ENCODE peak calls at places on chromosomes 2 and 18, in four cellular contexts. L is ovary, X is K562, R is RWPE1. U is an unnamed sample.

GRCh38 chr2:222842517-222843174 is 18.2 kb upstream of the ACSL3 start:
- DNase-seq in L (no peak), X (no peak), R (no peak), U (peak)

GRCh38 chr2:233267516-233268245 is 16.2 kb downstream of the ATG16L1 start:
- DNase-seq in L (no peak), X (no peak), R (no peak), U (no peak)

GRCh38 chr2:52668752-52669151 is 1098.9 kb upstream of the CHAC2 start:
- DNase-seq in L (no peak), X (no peak), R (no peak), U (no peak)

GRCh38 chr2:230933521-230934180 is 8.6 kb upstream of the GPR55 start:
- DNase-seq in L (no peak), X (no peak), R (no peak), U (no peak)

GRCh38 chr2:16425462-16426336 is 239.9 kb downstream of the CYRIA start:
- DNase-seq in L (no peak), X (no peak), R (peak), U (no peak)

GRCh38 chr2:237982039-237982725 is 15.4 kb downstream of the UBE2F start:
- DNase-seq in L (no peak), X (no peak), R (no peak), U (no peak)

GRCh38 chr2:19673213-19673791 is 228.5 kb downstream of the TTC32 start:
- DNase-seq in L (no peak), X (no peak), R (no peak), U (peak)

GRCh38 chr2:62631160-62632085 is 74.1 kb upstream of the EHBP1 start:
- DNase-seq in L (no peak), X (no peak), R (no peak), U (no peak)

GRCh38 chr2:16257001-16257724 is 316.8 kb downstream of the MYCN start:
- DNase-seq in L (no peak), X (no peak), R (no peak), U (no peak)

GRCh38 chr2:25079050-25079635 is 37.3 kb downstream of the EFR3B start:
- DNase-seq in L (no peak), X (no peak), R (no peak), U (no peak)

GRCh38 chr18:6543330-6543908 is 128.7 kb upstream of the L3MBTL4 start:
- DNase-seq in L (no peak), X (peak), R (peak), U (peak)

GRCh38 chr2:74834806-74835755 is 1.2 kb downstream of the HK2 start:
- DNase-seq in L (peak), X (peak), R (peak), U (peak)

GRCh38 chr2:3683748-3684454 is 19.5 kb upstream of the DCDC2C start:
- DNase-seq in L (no peak), X (no peak), R (no peak), U (peak)

GRCh38 chr2:101328474-101329007 is 20.0 kb upstream of the RNF149 start:
- DNase-seq in L (no peak), X (no peak), R (peak), U (peak)

GRCh38 chr2:74006424-74006823 is 21.7 kb downstream of the TET3 start:
- DNase-seq in L (peak), X (no peak), R (no peak), U (no peak)

GRCh38 chr2:233460726-233461431 is 105.7 kb downstream of the USP40 start:
- DNase-seq in L (no peak), X (no peak), R (no peak), U (no peak)

GRCh38 chr18:78896111-78896510 is 83.5 kb upstream of the SALL3 start:
- DNase-seq in L (no peak), X (no peak), R (no peak), U (no peak)

GRCh38 chr2:227862227-227862740 is 9.1 kb upstream of the DAW1 start:
- DNase-seq in L (no peak), X (peak), R (peak), U (peak)

GRCh38 chr18:7743256-7743655 is 176.1 kb downstream of the PTPRM start:
- DNase-seq in L (no peak), X (no peak), R (no peak), U (peak)

GRCh38 chr2:186443851-186444250 is 42.2 kb upstream of the ZC3H15 start:
- DNase-seq in L (no peak), X (no peak), R (no peak), U (no peak)

GRCh38 chr2:12202702-12203101 is 456.3 kb downstream of the LPIN1 start:
- DNase-seq in L (peak), X (no peak), R (no peak), U (no peak)

GRCh38 chr2:74373189-74373588 is 6.9 kb downstream of the DCTN1 start:
- DNase-seq in L (no peak), X (peak), R (no peak), U (peak)

GRCh38 chr2:109457366-109457765 is 156.4 kb downstream of the SEPTIN10 start:
- DNase-seq in L (no peak), X (no peak), R (no peak), U (peak)

GRCh38 chr2:120978359-120979050 is 242.8 kb downstream of the GLI2 start:
- DNase-seq in L (peak), X (no peak), R (peak), U (peak)

GRCh38 chr2:98773169-98773568 is 42.2 kb upstream of the MGAT4A start:
- DNase-seq in L (no peak), X (no peak), R (no peak), U (no peak)

GRCh38 chr2:181120625-181121024 is 140.2 kb downstream of the UBE2E3 start:
- DNase-seq in L (no peak), X (no peak), R (no peak), U (peak)

GRCh38 chr2:239146741-239147181 is 254.1 kb downstream of the HDAC4 start:
- DNase-seq in L (peak), X (no peak), R (no peak), U (no peak)

GRCh38 chr2:3959372-3959771 is 256.0 kb downstream of the DCDC2C start:
- DNase-seq in L (no peak), X (peak), R (peak), U (peak)

GRCh38 chr2:176093145-176093888 is 796 bp downstream of the HOXD13 start:
- DNase-seq in L (no peak), X (no peak), R (no peak), U (no peak)

GRCh38 chr2:216942016-216942415 is 82.2 kb upstream of the TNP1 start:
- DNase-seq in L (no peak), X (no peak), R (no peak), U (no peak)

GRCh38 chr2:239156516-239157265 is 244.1 kb downstream of the HDAC4 start:
- DNase-seq in L (no peak), X (no peak), R (no peak), U (no peak)

GRCh38 chr2:132384491-132385186 is 32.0 kb upstream of the GPR39 start:
- DNase-seq in L (no peak), X (no peak), R (no peak), U (no peak)

GRCh38 chr2:213122730-213123129 is 28.7 kb downstream of the IKZF2 start:
- DNase-seq in L (no peak), X (no peak), R (peak), U (peak)

GRCh38 chr2:203673933-203674332 is 32.5 kb upstream of the CD28 start:
- DNase-seq in L (no peak), X (no peak), R (no peak), U (peak)

GRCh38 chr18:10300739-10301138 is 153.7 kb upstream of the APCDD1 start:
- DNase-seq in L (no peak), X (no peak), R (no peak), U (no peak)

GRCh38 chr18:10297079-10297478 is 157.4 kb upstream of the APCDD1 start:
- DNase-seq in L (no peak), X (no peak), R (no peak), U (no peak)

GRCh38 chr18:10301831-10302483 is 152.5 kb upstream of the APCDD1 start:
- DNase-seq in L (no peak), X (no peak), R (no peak), U (no peak)

GRCh38 chr18:10298346-10298745 is 156.1 kb upstream of the APCDD1 start:
- DNase-seq in L (no peak), X (no peak), R (no peak), U (no peak)

GRCh38 chr18:10299686-10300085 is 154.7 kb upstream of the APCDD1 start:
- DNase-seq in L (no peak), X (no peak), R (no peak), U (no peak)
- TF ChIP-seq CTCF in L (no peak), X (no peak), R (no peak), U (no peak)

DNA sequence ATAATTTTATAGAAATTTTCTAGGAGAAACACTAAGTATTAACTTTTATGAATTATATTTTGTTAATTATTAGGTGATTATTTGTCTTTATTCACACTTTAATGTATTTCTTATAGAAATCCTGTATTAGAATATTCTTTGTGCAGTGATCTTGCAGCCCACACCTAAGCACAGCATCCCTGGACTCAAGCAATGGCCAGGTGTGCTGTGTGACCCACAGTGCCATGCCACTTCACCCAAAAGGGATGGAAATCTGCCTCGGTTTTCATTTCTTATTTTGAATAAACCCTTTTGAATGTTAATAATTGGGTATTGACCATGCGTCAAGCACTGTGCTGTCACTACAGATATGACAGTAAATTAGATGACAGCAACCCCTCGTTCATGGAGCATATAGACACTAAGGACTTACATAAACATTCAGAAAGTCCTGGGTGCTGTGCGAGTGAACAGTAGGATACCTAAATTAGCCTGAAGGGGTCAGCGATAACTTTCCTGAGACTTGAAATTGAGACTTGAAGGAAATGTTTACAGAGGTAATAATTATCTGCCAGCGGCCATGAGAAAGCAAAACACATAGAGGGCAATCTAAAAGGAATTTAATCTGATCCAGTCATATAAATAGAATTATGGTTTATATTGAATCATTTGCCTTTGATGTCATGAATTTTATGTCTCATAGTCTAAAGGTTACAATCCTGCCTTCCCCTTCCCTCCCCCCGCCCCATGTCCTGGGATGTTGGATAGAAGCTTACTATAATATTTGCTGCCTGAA is 52.7 kb upstream of the CALCRL start:
- DNase-seq in L (no peak), X (peak), R (no peak), U (peak)
- TF ChIP-seq CTCF in L (no peak), X (peak), R (no peak), U (no peak)

GRCh38 chr18:33761363-33761762 is 183.3 kb downstream of the ASXL3 start:
- DNase-seq in L (peak), X (no peak), R (peak), U (peak)
- TF ChIP-seq CTCF in L (no peak), X (no peak), R (peak), U (peak)

DNA sequence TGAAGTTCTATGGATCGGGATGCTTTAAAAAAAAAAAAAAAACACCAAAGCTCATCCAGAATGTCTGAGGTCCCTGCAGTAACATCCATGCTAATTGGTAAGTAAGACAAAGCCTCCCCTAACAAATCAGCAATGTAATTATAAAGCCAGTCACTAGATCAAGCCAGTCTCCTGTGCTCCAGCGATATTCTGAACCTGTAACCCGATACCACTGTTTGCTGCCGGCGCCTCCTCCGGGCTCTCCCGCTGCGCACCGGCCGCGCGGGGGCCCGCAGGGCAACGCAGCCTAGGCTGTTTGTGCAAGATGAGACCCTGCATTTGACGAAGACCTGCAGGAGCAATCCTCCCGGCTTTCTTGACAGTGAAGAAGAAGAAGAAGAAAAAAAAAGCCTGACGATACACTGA is 8.7 kb downstream of the SERTAD2 start:
- DNase-seq in L (peak), X (peak), R (peak), U (peak)
- TF ChIP-seq CTCF in L (no peak), X (peak), R (no peak), U (no peak)

DNA sequence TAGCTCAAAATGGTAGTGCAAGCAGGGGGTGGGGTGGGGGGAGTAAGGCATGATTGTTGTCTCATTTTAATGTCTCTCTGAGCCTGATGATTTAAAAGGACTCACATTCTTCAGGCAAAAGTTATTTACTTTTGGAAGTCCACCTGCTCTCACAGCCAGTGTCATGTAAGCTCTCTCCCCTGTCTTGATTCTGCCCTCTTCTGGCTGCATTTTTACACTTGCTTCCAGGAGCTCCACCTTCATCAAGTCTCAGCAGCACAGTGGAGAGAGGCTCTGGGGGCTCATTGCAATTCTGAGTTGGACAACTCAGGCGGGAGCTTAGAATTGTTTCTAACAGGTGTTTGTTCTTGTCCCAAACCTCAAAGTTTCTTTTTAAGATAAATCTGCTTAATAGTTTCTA is 39.2 kb downstream of the GNAL start:
- DNase-seq in L (no peak), X (no peak), R (peak), U (peak)
- TF ChIP-seq CTCF in L (no peak), X (peak), R (no peak), U (peak)

GRCh38 chr2:46389417-46389916 is 89.9 kb upstream of the TMEM247 start:
- DNase-seq in L (no peak), X (no peak), R (no peak), U (no peak)
- TF ChIP-seq CTCF in L (no peak), X (no peak), R (no peak), U (no peak)

GRCh38 chr2:168443818-168444217 is 12.3 kb upstream of the CERS6 start:
- DNase-seq in L (no peak), X (no peak), R (no peak), U (peak)
- TF ChIP-seq CTCF in L (no peak), X (no peak), R (no peak), U (peak)

DNA sequence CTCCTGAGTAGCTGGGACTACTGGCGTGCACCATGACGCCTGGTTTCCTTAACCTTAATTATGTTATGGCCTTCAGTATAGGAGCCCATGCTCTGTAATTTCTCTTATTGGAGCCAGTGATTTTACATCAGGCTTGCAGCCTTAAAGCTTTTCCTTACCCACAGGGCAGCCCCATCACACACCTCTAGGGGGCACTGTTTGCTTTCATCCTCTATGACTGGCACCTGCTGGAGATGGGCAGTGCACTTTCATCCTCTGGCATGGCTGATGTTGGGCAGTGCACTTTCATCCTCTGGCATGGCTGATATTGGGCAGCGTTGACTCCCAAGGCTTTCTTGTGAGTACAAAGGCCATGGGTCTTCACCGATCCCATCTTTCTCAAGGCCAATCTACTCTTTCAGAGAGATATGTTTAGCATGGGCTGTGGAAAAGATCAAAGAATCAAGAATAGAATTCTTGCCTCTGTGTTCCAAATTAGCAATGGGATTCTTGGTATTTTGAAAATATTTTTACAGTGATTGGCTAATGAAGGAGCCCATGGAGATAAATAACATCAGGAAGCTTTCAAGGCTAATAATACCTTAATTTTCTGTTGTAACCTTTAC is 80.7 kb upstream of the MEX3C start:
- DNase-seq in L (no peak), X (peak), R (peak), U (peak)
- TF ChIP-seq CTCF in L (no peak), X (peak), R (peak), U (peak)